ENCODE peak calls at places on chromosome 18, in four cellular contexts. C, G, Q and L are unnamed samples.
A peak's percentile ranks its signal among the peaks of the same experiment; 100 is the strongest.

GRCh38 chr18:77100751-77101355 is 31.7 kb downstream of the MBP start:
- DNase-seq in C (no peak), G (no peak), Q (no peak), L (peak; percentile 13)

GRCh38 chr18:26593365-26594320 is 45.3 kb upstream of the KCTD1 start:
- DNase-seq in C (no peak), G (no peak), Q (no peak), L (no peak)

GRCh38 chr18:75558790-75559189 is 131.3 kb upstream of the SMIM21 start:
- DNase-seq in C (no peak), G (no peak), Q (no peak), L (no peak)

GRCh38 chr18:39561136-39561535 is 1995.5 kb upstream of the CELF4 start:
- DNase-seq in C (no peak), G (no peak), Q (no peak), L (peak; percentile 93)

GRCh38 chr18:2848145-2848878 is 1.5 kb downstream of the EMILIN2 start:
- DNase-seq in C (no peak), G (no peak), Q (no peak), L (no peak)

GRCh38 chr18:23982154-23983071 is 32.1 kb upstream of the TTC39C start:
- DNase-seq in C (no peak), G (no peak), Q (no peak), L (peak; percentile 32)

GRCh38 chr18:66571845-66572244 is 32.0 kb downstream of the CDH19 start:
- DNase-seq in C (no peak), G (no peak), Q (no peak), L (no peak)

GRCh38 chr18:75775121-75775520 is 347.6 kb upstream of the SMIM21 start:
- DNase-seq in C (no peak), G (no peak), Q (no peak), L (no peak)

GRCh38 chr18:58338961-58339722 is 289.7 kb downstream of the ALPK2 start:
- DNase-seq in C (no peak), G (peak; percentile 29), Q (no peak), L (peak; percentile 73)

GRCh38 chr18:3186678-3187658 is 32.8 kb downstream of the MYOM1 start:
- DNase-seq in C (peak; percentile 46), G (no peak), Q (peak; percentile 59), L (no peak)

GRCh38 chr18:69795785-69796184 is 151.9 kb downstream of the CD226 start:
- DNase-seq in C (no peak), G (no peak), Q (no peak), L (no peak)

GRCh38 chr18:50562686-50563085 is 2.8 kb downstream of the MAPK4 start:
- DNase-seq in C (no peak), G (no peak), Q (no peak), L (no peak)

GRCh38 chr18:55857409-55857808 is 269.4 kb upstream of the TCF4 start:
- DNase-seq in C (no peak), G (no peak), Q (no peak), L (no peak)

GRCh38 chr18:79736846-79737245 is 57.2 kb downstream of the CTDP1 start:
- DNase-seq in C (no peak), G (no peak), Q (no peak), L (no peak)

GRCh38 chr18:715626-716025 is 3.2 kb upstream of the ENOSF1 start:
- DNase-seq in C (no peak), G (no peak), Q (no peak), L (peak; percentile 28)

GRCh38 chr18:73645175-73645715 is 502.4 kb downstream of the FBXO15 start:
- DNase-seq in C (no peak), G (no peak), Q (no peak), L (no peak)

GRCh38 chr18:58125183-58125582 is 81.2 kb downstream of the NEDD4L start:
- DNase-seq in C (peak; percentile 16), G (no peak), Q (no peak), L (no peak)

GRCh38 chr18:27394687-27395086 is 209.6 kb upstream of the CHST9 start:
- DNase-seq in C (no peak), G (no peak), Q (no peak), L (no peak)

GRCh38 chr18:67776929-67777328 is 260.4 kb upstream of the DSEL start:
- DNase-seq in C (no peak), G (no peak), Q (no peak), L (no peak)

GRCh38 chr18:13164406-13164805 is 54.2 kb upstream of the LDLRAD4 start:
- DNase-seq in C (no peak), G (no peak), Q (no peak), L (no peak)

GRCh38 chr18:9421788-9422329 is 53.5 kb upstream of the RALBP1 start:
- DNase-seq in C (peak; percentile 33), G (no peak), Q (no peak), L (no peak)

DNA sequence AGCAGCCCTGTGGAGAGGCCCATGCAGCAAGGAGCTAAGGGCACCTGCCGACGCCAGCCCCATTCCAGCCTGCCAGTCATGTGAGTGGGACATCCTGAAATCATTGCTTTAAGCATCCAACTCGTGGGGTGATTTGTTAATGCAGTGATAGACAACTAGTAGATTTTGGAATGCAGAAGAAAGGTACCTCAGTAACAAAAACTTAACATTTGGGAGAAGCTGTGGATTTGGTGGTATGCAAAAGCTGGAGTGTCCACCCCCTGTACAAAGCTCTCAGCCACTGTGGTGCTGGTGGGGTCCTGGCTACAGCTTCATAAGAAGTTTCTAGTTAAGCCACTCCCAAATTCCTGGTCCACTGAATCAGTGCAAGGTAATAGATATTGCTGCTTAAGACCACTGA is 37.2 kb upstream of the GNAL start:
- DNase-seq in C (no peak), G (no peak), Q (no peak), L (no peak)
- H3K27me3 ChIP-seq in C (peaks cover 5% of the 10 kb centered on the region), G (no peaks in the 10 kb centered on the region), Q (peaks cover 6% of the 10 kb centered on the region), L (peaks cover 2% of the 10 kb centered on the region)

GRCh38 chr18:8326763-8327394 is 282.4 kb upstream of the RAB12 start:
- DNase-seq in C (no peak), G (no peak), Q (no peak), L (no peak)

GRCh38 chr18:8324343-8325065 is 284.7 kb upstream of the RAB12 start:
- DNase-seq in C (no peak), G (no peak), Q (no peak), L (no peak)

GRCh38 chr18:8332286-8332685 is 277.0 kb upstream of the RAB12 start:
- DNase-seq in C (no peak), G (no peak), Q (no peak), L (no peak)

GRCh38 chr18:8333961-8334360 is 275.3 kb upstream of the RAB12 start:
- DNase-seq in C (no peak), G (no peak), Q (no peak), L (no peak)

GRCh38 chr18:8329186-8329771 is 280.0 kb upstream of the RAB12 start:
- DNase-seq in C (no peak), G (no peak), Q (peak; percentile 62), L (peak; percentile 60)
- TF ChIP-seq JUN in C (no peak), G (no peak), Q (no peak), L (peak; percentile 55)

GRCh38 chr18:22171263-22171838 is 2.0 kb downstream of the GATA6 start:
- DNase-seq in C (no peak), G (no peak), Q (no peak), L (no peak)

GRCh38 chr18:22170421-22171262 is 1.3 kb downstream of the GATA6 start:
- DNase-seq in C (no peak), G (no peak), Q (peak; percentile 13), L (peak; percentile 75)

GRCh38 chr18:22169011-22169888 is at the start of gene GATA6:
- DNase-seq in C (peak; percentile 73), G (peak; percentile 80), Q (peak; percentile 84), L (peak; percentile 95)

GRCh38 chr18:22168360-22168921 is 948 bp upstream of the GATA6 start:
- DNase-seq in C (peak; percentile 62), G (no peak), Q (peak; percentile 28), L (peak; percentile 55)

DNA sequence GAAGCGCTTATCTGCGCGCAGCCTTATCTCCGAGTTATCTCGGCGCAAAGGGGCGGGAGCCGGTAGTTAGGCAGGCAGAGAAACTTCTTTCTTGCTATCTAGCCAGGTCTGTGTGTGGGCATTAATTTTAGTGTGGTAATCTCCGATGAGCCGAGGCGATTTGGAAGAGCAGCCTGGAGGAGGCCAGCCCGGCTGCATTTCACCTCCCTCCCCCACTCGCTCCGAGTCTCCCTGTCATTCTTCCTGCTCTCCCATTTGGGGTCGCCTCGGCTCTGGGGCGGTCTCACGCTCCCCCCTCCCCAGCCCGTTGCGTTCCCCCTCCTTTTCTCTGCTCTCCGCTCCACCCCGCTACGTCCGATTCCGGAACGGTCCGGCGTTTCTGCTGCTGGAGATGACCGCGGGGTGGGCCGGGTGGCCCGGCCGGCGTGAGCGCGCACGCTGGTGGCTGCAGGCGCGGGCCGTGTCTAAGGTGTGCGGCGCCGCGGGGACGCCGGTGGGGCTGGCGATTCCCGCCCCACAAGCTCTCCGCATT is 566 bp downstream of the GATA6 start:
- DNase-seq in C (peak; percentile 35), G (no peak), Q (peak; percentile 7), L (peak; percentile 74)
- H3K27me3 ChIP-seq in C (peaks cover 40% of the 10 kb centered on the region), G (peaks cover 89% of the 10 kb centered on the region), Q (no peaks in the 10 kb centered on the region), L (peaks cover 35% of the 10 kb centered on the region)

DNA sequence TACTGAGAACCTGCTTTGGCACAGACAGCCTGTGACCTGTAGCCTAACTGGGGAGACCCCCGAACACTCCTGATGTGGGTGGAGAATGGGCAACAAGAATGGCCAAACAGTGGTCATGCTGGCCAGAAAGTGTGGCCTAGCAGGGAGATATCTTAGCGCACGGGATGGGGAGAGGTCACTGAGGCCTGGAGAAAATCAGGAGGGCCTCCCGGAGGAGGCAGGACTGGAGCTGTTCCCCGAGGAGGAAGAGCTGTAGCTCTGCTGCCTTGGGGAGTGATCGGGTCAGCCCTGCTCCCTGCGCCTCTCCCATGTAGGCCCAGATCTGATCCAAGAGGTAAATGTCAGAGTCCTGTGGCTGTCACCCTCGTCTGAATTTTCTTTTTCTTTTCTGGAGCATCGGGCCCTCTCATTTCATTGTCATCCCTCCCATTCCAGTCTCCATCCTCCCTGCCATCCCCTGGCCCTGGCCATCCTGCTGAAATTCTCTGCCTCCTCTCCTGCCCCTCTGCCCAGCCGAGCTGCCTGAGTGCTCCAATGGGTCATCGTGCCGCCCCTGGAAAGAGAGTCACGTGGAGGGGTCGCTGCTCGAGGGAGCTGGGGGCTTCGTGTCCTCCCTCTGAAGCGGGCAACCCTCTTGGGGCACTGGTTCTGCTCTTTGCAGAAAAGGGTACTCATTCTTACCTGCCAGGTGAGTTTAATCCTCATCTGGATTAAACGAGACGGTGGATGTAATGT is 242.9 kb downstream of the HAUS1 start:
- DNase-seq in C (no peak), G (no peak), Q (no peak), L (no peak)
- TF ChIP-seq JUN in C (no peak), G (no peak), Q (no peak), L (no peak)

GRCh38 chr18:45102863-45103262 is 422.2 kb downstream of the SETBP1 start:
- DNase-seq in C (no peak), G (no peak), Q (no peak), L (no peak)
- H3K27me3 ChIP-seq in C (no peaks in the 10 kb centered on the region), G (no peaks in the 10 kb centered on the region), Q (no peaks in the 10 kb centered on the region), L (no peaks in the 10 kb centered on the region)